ENCODE peak calls at places on chromosomes 6 and 20, in ten cellular contexts. Y is RWPE1, X is fibroblast of pulmonary artery, B is AG10803, W is neural progenitor cell, Q is GM13976, Z is GM10248, A is lower leg skin, T is K562, G is choroid plexus epithelial cell. I is an unnamed sample.

GRCh38 chr20:25352746-25353145 is 37.9 kb downstream of the ABHD12 start:
- DNase-seq in Y (no peak), X (no peak), B (no peak), W (no peak), Q (no peak), Z (no peak), A (no peak), T (no peak), G (no peak), I (no peak)

GRCh38 chr6:169934699-169935347 is 183.4 kb downstream of the ERMARD start:
- DNase-seq in Y (no peak), X (no peak), B (no peak), W (no peak), Q (peak), Z (no peak), A (no peak), T (no peak), G (no peak), I (no peak)

GRCh38 chr20:61353996-61354390 is 101.9 kb downstream of the CDH4 start:
- DNase-seq in Y (no peak), X (no peak), B (no peak), W (no peak), Q (no peak), Z (no peak), A (no peak), T (no peak), G (no peak), I (no peak)

GRCh38 chr6:4637691-4638433 is 138.3 kb upstream of the CDYL start:
- DNase-seq in Y (peak), X (peak), B (peak), W (no peak), Q (peak), Z (peak), A (no peak), T (peak), G (peak), I (peak)

GRCh38 chr6:106693343-106693742 is 64.0 kb downstream of the QRSL1 start:
- DNase-seq in Y (no peak), X (no peak), B (no peak), W (no peak), Q (no peak), Z (no peak), A (no peak), T (no peak), G (no peak), I (no peak)

GRCh38 chr6:32079566-32080290 is 29.4 kb downstream of the TNXB start:
- DNase-seq in Y (no peak), X (no peak), B (peak), W (no peak), Q (no peak), Z (no peak), A (no peak), T (no peak), G (no peak), I (no peak)

GRCh38 chr6:115768469-115768868 is 292.2 kb downstream of the FRK start:
- DNase-seq in Y (no peak), X (no peak), B (no peak), W (no peak), Q (no peak), Z (no peak), A (no peak), T (no peak), G (no peak), I (no peak)

GRCh38 chr6:53833147-53833546 is 38.3 kb downstream of the LRRC1 start:
- DNase-seq in Y (no peak), X (no peak), B (peak), W (no peak), Q (no peak), Z (no peak), A (no peak), T (no peak), G (no peak), I (no peak)

GRCh38 chr6:117542493-117542892 is 59.8 kb downstream of the GOPC start:
- DNase-seq in Y (peak), X (no peak), B (no peak), W (no peak), Q (no peak), Z (no peak), A (no peak), T (no peak), G (no peak), I (no peak)

GRCh38 chr6:151647871-151648639 is 154.2 kb downstream of the CCDC170 start:
- DNase-seq in Y (no peak), X (peak), B (no peak), W (peak), Q (no peak), Z (no peak), A (no peak), T (peak), G (peak), I (no peak)

GRCh38 chr6:1604991-1605821 is 4.5 kb upstream of the FOXC1 start:
- DNase-seq in Y (no peak), X (no peak), B (no peak), W (peak), Q (no peak), Z (no peak), A (peak), T (no peak), G (no peak), I (peak)

GRCh38 chr6:116316772-116317467 is 37.2 kb upstream of the TSPYL1 start:
- DNase-seq in Y (no peak), X (no peak), B (no peak), W (no peak), Q (no peak), Z (no peak), A (no peak), T (no peak), G (no peak), I (no peak)

GRCh38 chr6:37547564-37548061 is 47.9 kb upstream of the CCDC167 start:
- DNase-seq in Y (peak), X (peak), B (peak), W (no peak), Q (no peak), Z (no peak), A (no peak), T (no peak), G (peak), I (no peak)

GRCh38 chr6:149988550-149989336 is 25.0 kb downstream of the ULBP1 start:
- DNase-seq in Y (no peak), X (no peak), B (no peak), W (no peak), Q (no peak), Z (no peak), A (peak), T (no peak), G (no peak), I (no peak)

GRCh38 chr6:132669690-132670291 is 10.8 kb upstream of the TAAR1 start:
- DNase-seq in Y (peak), X (peak), B (peak), W (peak), Q (peak), Z (peak), A (no peak), T (peak), G (peak), I (peak)

GRCh38 chr20:63061701-63062100 is 54.9 kb upstream of the BHLHE23 start:
- DNase-seq in Y (no peak), X (no peak), B (no peak), W (no peak), Q (no peak), Z (no peak), A (peak), T (no peak), G (no peak), I (no peak)

GRCh38 chr6:145895802-145896201 is 68.4 kb downstream of the SHPRH start:
- DNase-seq in Y (peak), X (peak), B (peak), W (no peak), Q (no peak), Z (no peak), A (no peak), T (no peak), G (peak), I (no peak)

DNA sequence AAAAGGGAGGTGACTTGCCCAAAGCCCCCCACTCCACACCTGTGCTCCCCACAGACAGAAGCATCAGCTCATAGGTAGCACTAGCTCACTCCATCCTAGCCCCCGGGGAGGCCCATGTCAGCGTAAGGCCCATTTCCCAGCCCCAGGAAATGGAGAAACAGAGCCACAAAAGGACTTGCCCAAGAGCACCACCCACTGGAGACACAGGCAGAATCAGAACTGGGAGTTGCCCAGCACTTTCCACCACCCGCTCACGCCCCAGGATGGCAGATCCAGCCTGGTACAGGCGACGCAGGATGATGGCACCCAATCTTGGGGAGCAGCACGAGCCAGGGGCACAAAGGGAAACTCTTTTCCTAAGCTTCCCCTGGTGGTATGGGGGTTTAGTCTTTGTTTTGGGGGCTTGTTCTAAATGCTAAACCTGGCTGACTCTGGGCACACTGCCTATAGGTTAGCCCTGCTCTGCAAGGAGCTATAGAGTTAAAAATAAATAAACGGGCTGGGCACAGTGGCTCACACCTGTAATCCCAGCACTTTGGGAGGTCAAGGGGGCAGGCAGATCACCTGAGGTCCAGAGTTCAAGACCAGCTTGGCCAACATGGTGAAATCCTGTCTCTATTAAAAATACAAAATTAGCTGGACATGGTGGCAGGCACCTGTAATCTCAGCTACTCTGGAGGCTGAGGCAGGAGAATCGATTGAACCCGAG is 11.8 kb downstream of the C20orf203 start:
- DNase-seq in Y (no peak), X (no peak), B (no peak), W (no peak), Q (no peak), Z (no peak), A (no peak), T (no peak), G (no peak), I (no peak)
- TF ChIP-seq CTCF in Y (no peak), X (no peak), B (no peak), W (peak), Q (no peak), Z (no peak), A (no peak), T (peak), G (peak), I (no peak)

GRCh38 chr20:50713677-50714101 is 17.7 kb upstream of the PARD6B start:
- DNase-seq in Y (no peak), X (peak), B (peak), W (peak), Q (no peak), Z (no peak), A (peak), T (peak), G (peak), I (no peak)
- TF ChIP-seq CTCF in Y (no peak), X (peak), B (peak), W (peak), Q (no peak), Z (no peak), A (no peak), T (peak), G (peak), I (no peak)

GRCh38 chr6:6582111-6582510 is 6.4 kb upstream of the LY86 start:
- DNase-seq in Y (no peak), X (no peak), B (no peak), W (no peak), Q (no peak), Z (no peak), A (no peak), T (no peak), G (no peak), I (no peak)

GRCh38 chr6:6580225-6580870 is 8.2 kb upstream of the LY86 start:
- DNase-seq in Y (no peak), X (no peak), B (no peak), W (no peak), Q (no peak), Z (no peak), A (peak), T (no peak), G (no peak), I (no peak)

GRCh38 chr6:6575143-6575542 is 13.4 kb upstream of the LY86 start:
- DNase-seq in Y (no peak), X (no peak), B (no peak), W (no peak), Q (no peak), Z (no peak), A (no peak), T (no peak), G (no peak), I (no peak)

GRCh38 chr6:6581014-6581413 is 7.5 kb upstream of the LY86 start:
- DNase-seq in Y (no peak), X (no peak), B (no peak), W (no peak), Q (no peak), Z (no peak), A (no peak), T (no peak), G (no peak), I (no peak)

DNA sequence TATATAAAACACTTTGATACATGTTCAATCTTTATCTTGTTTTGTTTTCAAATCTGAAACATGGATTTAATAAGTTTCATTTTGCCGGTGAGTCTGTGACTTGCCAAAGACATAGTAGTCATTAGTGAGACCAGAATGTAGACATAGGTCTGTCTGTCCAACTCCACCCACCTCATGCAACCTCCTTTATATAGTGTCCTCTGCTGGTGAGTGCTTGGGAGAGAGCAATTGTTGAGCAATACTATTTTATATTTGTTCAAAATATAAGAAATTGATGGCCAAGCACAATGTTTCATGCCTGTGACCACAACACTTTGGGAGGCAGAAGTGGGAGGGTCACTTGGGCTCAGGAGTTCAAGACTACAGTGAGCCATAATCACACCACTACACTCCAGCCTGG is 10.8 kb upstream of the LY86 start:
- DNase-seq in Y (no peak), X (no peak), B (no peak), W (no peak), Q (no peak), Z (no peak), A (peak), T (no peak), G (no peak), I (no peak)
- TF ChIP-seq CTCF in Y (no peak), X (no peak), B (no peak), W (no peak), Q (no peak), Z (no peak), A (no peak), T (peak), G (no peak), I (no peak)

DNA sequence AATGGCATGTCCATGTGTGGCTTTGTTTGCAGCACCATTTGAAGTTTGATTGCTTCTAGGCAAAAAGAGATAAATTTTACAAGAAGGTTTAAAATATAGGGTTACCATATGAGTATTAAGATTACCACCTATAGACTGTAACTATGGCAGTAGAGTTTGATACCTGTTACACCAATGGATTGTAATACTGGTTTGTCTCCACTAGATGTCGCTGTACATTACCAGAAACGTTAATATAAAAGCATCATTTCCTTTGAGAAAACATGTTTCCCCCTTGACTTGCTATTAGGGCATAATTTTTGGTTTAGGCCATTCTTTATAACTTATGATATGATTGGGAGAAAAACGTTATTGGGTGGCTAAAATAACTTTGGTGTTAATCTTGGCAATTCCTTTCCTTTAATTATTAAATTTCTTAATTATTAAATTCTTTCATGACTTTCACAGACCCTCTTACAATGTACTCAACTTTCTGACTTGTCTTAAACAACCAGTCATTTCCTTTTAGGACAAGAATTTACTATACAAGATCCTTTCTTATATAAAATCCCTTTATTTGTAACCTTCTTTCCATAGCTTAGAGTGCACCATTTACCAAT is 42.8 kb downstream of the HLA-DPB1 start:
- DNase-seq in Y (peak), X (peak), B (peak), W (peak), Q (peak), Z (peak), A (no peak), T (peak), G (peak), I (peak)
- TF ChIP-seq CTCF in Y (peak), X (peak), B (peak), W (peak), Q (peak), Z (peak), A (peak), T (peak), G (peak), I (peak)

DNA sequence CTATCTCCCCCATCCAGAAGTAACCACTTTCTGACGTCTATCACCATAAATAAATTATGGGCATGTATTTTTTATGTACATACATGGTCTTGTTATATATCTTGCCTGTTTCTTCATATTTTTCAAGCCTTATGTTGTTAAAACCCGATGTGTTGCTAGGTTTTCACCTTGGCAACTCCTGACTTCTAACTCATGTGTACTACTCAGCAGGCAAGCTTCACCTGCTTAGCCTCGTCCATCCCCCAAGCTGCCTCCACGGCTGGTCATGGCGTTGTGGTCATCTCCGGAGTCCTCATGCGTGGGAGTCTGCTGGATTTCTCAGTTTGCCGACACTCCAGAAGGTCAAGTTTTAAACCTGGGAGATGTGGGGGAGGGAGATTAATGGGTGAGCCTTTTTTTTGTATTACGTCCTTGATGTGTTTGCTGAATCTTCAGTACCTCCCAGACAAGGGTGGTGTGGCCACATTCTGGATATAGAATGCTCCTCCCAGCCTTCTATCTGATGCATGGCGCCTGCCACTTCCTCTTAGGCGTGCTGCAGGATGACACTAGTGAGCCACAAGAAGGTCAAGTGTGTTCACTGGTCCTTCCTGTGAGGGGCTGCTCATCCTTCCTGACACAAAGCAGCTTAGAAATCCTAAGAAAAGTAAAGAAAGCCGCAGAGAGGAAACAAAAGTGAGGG is 26.6 kb upstream of the EDN3 start:
- DNase-seq in Y (no peak), X (no peak), B (no peak), W (no peak), Q (no peak), Z (no peak), A (no peak), T (no peak), G (no peak), I (no peak)
- TF ChIP-seq CTCF in Y (no peak), X (no peak), B (no peak), W (no peak), Q (no peak), Z (no peak), A (no peak), T (no peak), G (no peak), I (no peak)

GRCh38 chr20:35000922-35001595 is 45.4 kb downstream of the MYH7B start:
- DNase-seq in Y (no peak), X (no peak), B (no peak), W (no peak), Q (no peak), Z (no peak), A (no peak), T (no peak), G (no peak), I (no peak)

GRCh38 chr20:35000311-35000921 is 44.7 kb downstream of the MYH7B start:
- DNase-seq in Y (no peak), X (no peak), B (no peak), W (no peak), Q (no peak), Z (no peak), A (no peak), T (no peak), G (no peak), I (no peak)

GRCh38 chr20:35003211-35004031 is 47.8 kb downstream of the MYH7B start:
- DNase-seq in Y (no peak), X (no peak), B (no peak), W (no peak), Q (no peak), Z (no peak), A (no peak), T (no peak), G (no peak), I (no peak)

GRCh38 chr20:35002426-35003210 is 47.0 kb downstream of the MYH7B start:
- DNase-seq in Y (no peak), X (no peak), B (no peak), W (no peak), Q (no peak), Z (no peak), A (no peak), T (no peak), G (no peak), I (no peak)

GRCh38 chr20:35001596-35002362 is 46.1 kb downstream of the MYH7B start:
- DNase-seq in Y (no peak), X (no peak), B (no peak), W (peak), Q (no peak), Z (no peak), A (no peak), T (no peak), G (peak), I (no peak)
- TF ChIP-seq CTCF in Y (no peak), X (peak), B (peak), W (peak), Q (peak), Z (peak), A (no peak), T (peak), G (peak), I (peak)

I was measured in GM13977.